ENCODE peak calls at places on chromosomes 4 and X, in seven cellular contexts. One of them, this sample, is unnamed.

GRCh38 chr4:27357283-27357682 is 496.6 kb downstream of the STIM2 start:
- DNase-seq in HuH-7.5: no peak
- DNase-seq in AG08395: peak
- DNase-seq in substantia nigra: no peak
- DNase-seq in AG09309: peak
- DNase-seq in glutamatergic neuron: no peak
- DNase-seq in activated naive CD4-positive, alpha-beta T cell: no peak
- DNase-seq in this sample: no peak

GRCh38 chr4:85823295-85823694 is 348.3 kb downstream of the ARHGAP24 start:
- DNase-seq in HuH-7.5: no peak
- DNase-seq in AG08395: peak
- DNase-seq in substantia nigra: no peak
- DNase-seq in AG09309: no peak
- DNase-seq in glutamatergic neuron: peak
- DNase-seq in activated naive CD4-positive, alpha-beta T cell: no peak
- DNase-seq in this sample: no peak

GRCh38 chrX:115333446-115333845 is 43.9 kb downstream of the LUZP4 start:
- DNase-seq in HuH-7.5: no peak
- DNase-seq in AG08395: no peak
- DNase-seq in substantia nigra: no peak
- DNase-seq in AG09309: no peak
- DNase-seq in glutamatergic neuron: no peak
- DNase-seq in activated naive CD4-positive, alpha-beta T cell: no peak
- DNase-seq in this sample: no peak

GRCh38 chr4:137664055-137664405 is 131.7 kb upstream of the PCDH18 start:
- DNase-seq in HuH-7.5: no peak
- DNase-seq in AG08395: peak
- DNase-seq in substantia nigra: no peak
- DNase-seq in AG09309: peak
- DNase-seq in glutamatergic neuron: no peak
- DNase-seq in activated naive CD4-positive, alpha-beta T cell: no peak
- DNase-seq in this sample: no peak

GRCh38 chrX:133587818-133588217 is 172.5 kb upstream of the GPC4 start:
- DNase-seq in HuH-7.5: no peak
- DNase-seq in AG08395: no peak
- DNase-seq in substantia nigra: no peak
- DNase-seq in AG09309: no peak
- DNase-seq in glutamatergic neuron: no peak
- DNase-seq in activated naive CD4-positive, alpha-beta T cell: no peak
- DNase-seq in this sample: no peak

GRCh38 chr4:143473334-143474126 is 40.0 kb upstream of the SMARCA5 start:
- DNase-seq in HuH-7.5: no peak
- DNase-seq in AG08395: no peak
- DNase-seq in substantia nigra: no peak
- DNase-seq in AG09309: no peak
- DNase-seq in glutamatergic neuron: no peak
- DNase-seq in activated naive CD4-positive, alpha-beta T cell: no peak
- DNase-seq in this sample: no peak

GRCh38 chrX:123764967-123765871 is 32.4 kb upstream of the THOC2 start:
- DNase-seq in HuH-7.5: peak
- DNase-seq in AG08395: peak
- DNase-seq in substantia nigra: peak
- DNase-seq in AG09309: no peak
- DNase-seq in glutamatergic neuron: peak
- DNase-seq in activated naive CD4-positive, alpha-beta T cell: peak
- DNase-seq in this sample: peak

GRCh38 chr4:11471613-11472012 is 42.9 kb upstream of the HS3ST1 start:
- DNase-seq in HuH-7.5: no peak
- DNase-seq in AG08395: no peak
- DNase-seq in substantia nigra: no peak
- DNase-seq in AG09309: no peak
- DNase-seq in glutamatergic neuron: no peak
- DNase-seq in activated naive CD4-positive, alpha-beta T cell: peak
- DNase-seq in this sample: no peak

GRCh38 chr4:111400736-111401135 is 744.5 kb upstream of the FAM241A start:
- DNase-seq in HuH-7.5: no peak
- DNase-seq in AG08395: peak
- DNase-seq in substantia nigra: peak
- DNase-seq in AG09309: peak
- DNase-seq in glutamatergic neuron: no peak
- DNase-seq in activated naive CD4-positive, alpha-beta T cell: no peak
- DNase-seq in this sample: peak

GRCh38 chrX:119399772-119400101 is 601 bp downstream of the SLC25A43 start:
- DNase-seq in HuH-7.5: no peak
- DNase-seq in AG08395: peak
- DNase-seq in substantia nigra: no peak
- DNase-seq in AG09309: no peak
- DNase-seq in glutamatergic neuron: no peak
- DNase-seq in activated naive CD4-positive, alpha-beta T cell: no peak
- DNase-seq in this sample: no peak

GRCh38 chr4:8380511-8381415 is 59.8 kb downstream of the ACOX3 start:
- DNase-seq in HuH-7.5: no peak
- DNase-seq in AG08395: no peak
- DNase-seq in substantia nigra: no peak
- DNase-seq in AG09309: no peak
- DNase-seq in glutamatergic neuron: no peak
- DNase-seq in activated naive CD4-positive, alpha-beta T cell: no peak
- DNase-seq in this sample: no peak

GRCh38 chr4:42248986-42249385 is 96.5 kb upstream of the BEND4 start:
- DNase-seq in HuH-7.5: no peak
- DNase-seq in AG08395: no peak
- DNase-seq in substantia nigra: no peak
- DNase-seq in AG09309: no peak
- DNase-seq in glutamatergic neuron: no peak
- DNase-seq in activated naive CD4-positive, alpha-beta T cell: no peak
- DNase-seq in this sample: no peak

GRCh38 chr4:162131256-162131655 is 32.5 kb downstream of the FSTL5 start:
- DNase-seq in HuH-7.5: no peak
- DNase-seq in AG08395: no peak
- DNase-seq in substantia nigra: no peak
- DNase-seq in AG09309: no peak
- DNase-seq in glutamatergic neuron: no peak
- DNase-seq in activated naive CD4-positive, alpha-beta T cell: no peak
- DNase-seq in this sample: no peak

GRCh38 chr4:81639248-81639647 is 167.5 kb upstream of the RASGEF1B start:
- DNase-seq in HuH-7.5: no peak
- DNase-seq in AG08395: no peak
- DNase-seq in substantia nigra: no peak
- DNase-seq in AG09309: no peak
- DNase-seq in glutamatergic neuron: no peak
- DNase-seq in activated naive CD4-positive, alpha-beta T cell: no peak
- DNase-seq in this sample: no peak